ENCODE peak calls at places on chromosomes 2 and 18, in five cellular contexts. U is mesothelial cell of epicardium, Z is fibroblast of mammary gland, V is bronchial epithelial cell, T is WTC11. B is an unnamed sample.

GRCh38 chr2:65420712-65421431 is 11.5 kb downstream of the SPRED2 start:
- DNase-seq in U (no peak), Z (peak), V (no peak), T (no peak), B (no peak)

GRCh38 chr18:45920367-45920766 is 46.8 kb downstream of the EPG5 start:
- DNase-seq in Z (peak), V (peak), U (no peak), T (no peak), B (no peak)

GRCh38 chr2:215746507-215747243 is 266.7 kb downstream of the MREG start:
- DNase-seq in Z (no peak), U (no peak), T (no peak), V (peak), B (no peak)

GRCh38 chr2:201929627-201930026 is 104.0 kb upstream of the FZD7 start:
- DNase-seq in T (no peak), V (no peak), Z (no peak), U (no peak), B (no peak)

GRCh38 chr2:220455389-220455788 is 828.0 kb downstream of the SLC4A3 start:
- DNase-seq in T (no peak), Z (no peak), V (peak), U (no peak), B (no peak)

GRCh38 chr18:76491801-76492668 is 3.0 kb downstream of the ZNF516 start:
- DNase-seq in U (no peak), V (no peak), T (peak), Z (peak), B (peak)

GRCh38 chr2:166334800-166335199 is 40.9 kb downstream of the SCN9A start:
- DNase-seq in T (no peak), V (no peak), Z (no peak), U (no peak), B (no peak)

GRCh38 chr18:9242987-9243386 is 91.6 kb upstream of the TWSG1 start:
- DNase-seq in U (no peak), Z (no peak), T (no peak), V (no peak), B (no peak)

GRCh38 chr2:54454548-54454921 is 1.6 kb upstream of the SPTBN1 start:
- DNase-seq in T (no peak), U (no peak), Z (no peak), V (no peak), B (no peak)

GRCh38 chr2:168079236-168079635 is 168.2 kb downstream of the STK39 start:
- DNase-seq in T (no peak), Z (no peak), V (no peak), U (no peak), B (no peak)

GRCh38 chr2:158967731-158968395 is 577 bp upstream of the TANC1 start:
- DNase-seq in V (no peak), U (peak), Z (peak), T (peak), B (peak)

GRCh38 chr2:61247204-61247812 is 85.3 kb downstream of the C2orf74 start:
- DNase-seq in T (no peak), Z (peak), U (no peak), V (peak), B (no peak)

GRCh38 chr2:235270951-235271350 is 222.9 kb upstream of the AGAP1 start:
- DNase-seq in T (no peak), V (peak), U (no peak), Z (peak), B (no peak)

GRCh38 chr2:233098615-233099014 is 38.5 kb downstream of the INPP5D start:
- DNase-seq in V (no peak), Z (peak), T (peak), U (no peak), B (peak)

GRCh38 chr18:75223687-75224347 is 13.2 kb downstream of the TSHZ1 start:
- DNase-seq in T (no peak), U (no peak), V (no peak), Z (peak), B (no peak)

GRCh38 chr18:32770651-32771168 is 2.1 kb downstream of the KLHL14 start:
- DNase-seq in Z (no peak), T (peak), V (no peak), U (no peak), B (peak)

GRCh38 chr2:176004925-176005324 is 2.9 kb upstream of the LNPK start:
- DNase-seq in T (no peak), Z (no peak), U (no peak), V (no peak), B (no peak)

GRCh38 chr18:40534748-40535147 is 1420.3 kb upstream of the PIK3C3 start:
- DNase-seq in U (no peak), T (no peak), Z (peak), V (peak), B (no peak)

GRCh38 chr2:150485114-150485870 is 2.2 kb downstream of the RND3 start:
- DNase-seq in U (peak), V (peak), T (peak), Z (peak), B (peak)

GRCh38 chr2:229089806-229090205 is 181.3 kb downstream of the PID1 start:
- DNase-seq in T (no peak), V (no peak), U (no peak), Z (peak), B (no peak)

GRCh38 chr2:230821261-230821990 is 43.3 kb upstream of the ITM2C start:
- DNase-seq in U (no peak), Z (no peak), T (no peak), V (no peak), B (no peak)

GRCh38 chr18:58942486-58942885 is 77.8 kb downstream of the ZNF532 start:
- DNase-seq in T (no peak), Z (no peak), V (no peak), U (no peak), B (no peak)

GRCh38 chr2:223815884-223816570 is 21.4 kb downstream of the AP1S3 start:
- DNase-seq in U (no peak), V (peak), Z (peak), T (no peak), B (no peak)

GRCh38 chr2:31075393-31075792 is 62.8 kb downstream of the GALNT14 start:
- DNase-seq in U (no peak), Z (no peak), V (no peak), T (no peak), B (no peak)

GRCh38 chr2:54728669-54729120 is 5.2 kb downstream of the EML6 start:
- DNase-seq in Z (peak), U (no peak), T (no peak), V (peak), B (no peak)

GRCh38 chr18:8803063-8803795 is 97.9 kb downstream of the MTCL1 start:
- DNase-seq in Z (no peak), U (no peak), V (no peak), T (no peak), B (no peak)

GRCh38 chr2:102064679-102065674 is 73.2 kb downstream of the IL1R2 start:
- DNase-seq in T (no peak), Z (peak), V (no peak), U (no peak), B (no peak)

GRCh38 chr18:61551586-61551985 is 218.4 kb downstream of the CDH20 start:
- DNase-seq in T (no peak), U (no peak), V (peak), Z (peak), B (peak)

GRCh38 chr2:160652236-160652635 is 158.6 kb upstream of the RBMS1 start:
- DNase-seq in U (no peak), Z (peak), T (no peak), V (peak), B (no peak)

GRCh38 chr2:98643496-98644100 is 35.2 kb downstream of the UNC50 start:
- DNase-seq in U (no peak), T (no peak), V (no peak), Z (no peak), B (no peak)

GRCh38 chr2:162103443-162104009 is 29.5 kb upstream of the DPP4 start:
- DNase-seq in Z (peak), U (no peak), T (no peak), V (no peak), B (no peak)

GRCh38 chr2:62201307-62201706 is 5.4 kb downstream of the B3GNT2 start:
- DNase-seq in Z (peak), U (no peak), V (no peak), T (no peak), B (no peak)

GRCh38 chr2:24423095-24423494 is 62.8 kb upstream of the ITSN2 start:
- DNase-seq in U (no peak), V (no peak), T (no peak), Z (no peak), B (no peak)

GRCh38 chr2:12719400-12720104 is 2.8 kb downstream of the TRIB2 start:
- DNase-seq in V (peak), Z (peak), U (no peak), T (no peak), B (no peak)
- TF ChIP-seq CTCF in V (no peak), Z (no peak), U (no peak), T (no peak), B (no peak)

GRCh38 chr18:54946149-54946581 is 13.1 kb downstream of the CCDC68 start:
- DNase-seq in V (peak), U (no peak), T (no peak), Z (no peak), B (no peak)

GRCh38 chr18:54948350-54948837 is 10.9 kb downstream of the CCDC68 start:
- DNase-seq in Z (no peak), V (no peak), U (no peak), T (no peak), B (no peak)

GRCh38 chr18:54947115-54947514 is 12.1 kb downstream of the CCDC68 start:
- DNase-seq in T (no peak), V (no peak), U (no peak), Z (no peak), B (no peak)

GRCh38 chr18:54949588-54949987 is 9.7 kb downstream of the CCDC68 start:
- DNase-seq in V (no peak), U (no peak), Z (no peak), T (no peak), B (no peak)

GRCh38 chr18:54950221-54950620 is 9.0 kb downstream of the CCDC68 start:
- DNase-seq in Z (no peak), V (peak), U (no peak), T (no peak), B (no peak)
- TF ChIP-seq CTCF in Z (no peak), V (peak), U (no peak), T (no peak), B (no peak)

GRCh38 chr2:26946841-26947784 is 23.3 kb upstream of the MAPRE3 start:
- DNase-seq in V (no peak), T (no peak), Z (peak), U (no peak), B (no peak)
- TF ChIP-seq CTCF in V (no peak), T (no peak), Z (no peak), U (no peak), B (no peak)

GRCh38 chr2:212099658-212100057 is 438.9 kb downstream of the ERBB4 start:
- DNase-seq in U (no peak), Z (no peak), V (no peak), T (no peak), B (no peak)
- TF ChIP-seq CTCF in U (no peak), Z (no peak), V (no peak), T (no peak), B (no peak)

GRCh38 chr2:78832481-78832880 is 193.0 kb upstream of the REG3G start:
- DNase-seq in T (no peak), U (no peak), Z (no peak), V (no peak), B (no peak)
- TF ChIP-seq CTCF in T (no peak), U (no peak), Z (no peak), V (no peak), B (no peak)

DNA sequence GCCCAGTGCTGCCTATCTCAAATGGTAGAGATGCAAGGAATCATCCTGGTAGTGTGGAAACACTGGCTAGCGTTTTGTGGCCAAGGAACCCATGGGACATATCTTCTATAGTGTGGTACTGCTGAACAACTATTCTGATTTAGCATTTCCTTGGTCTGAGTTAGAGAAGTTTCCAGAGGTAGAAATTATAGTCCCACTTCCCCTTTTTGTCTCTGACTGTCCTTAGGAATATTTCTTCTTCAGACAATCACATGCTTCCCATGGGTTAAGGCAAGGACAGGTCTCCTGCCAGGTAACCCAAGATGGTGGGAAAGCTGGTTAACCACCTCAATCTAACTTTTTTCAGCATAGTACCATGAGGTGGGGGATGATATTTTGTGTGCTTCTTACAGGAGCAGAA is 729.5 kb upstream of the LRRTM4 start:
- DNase-seq in V (no peak), Z (no peak), T (no peak), U (no peak), B (no peak)
- TF ChIP-seq CTCF in V (no peak), Z (no peak), T (no peak), U (no peak), B (no peak)

DNA sequence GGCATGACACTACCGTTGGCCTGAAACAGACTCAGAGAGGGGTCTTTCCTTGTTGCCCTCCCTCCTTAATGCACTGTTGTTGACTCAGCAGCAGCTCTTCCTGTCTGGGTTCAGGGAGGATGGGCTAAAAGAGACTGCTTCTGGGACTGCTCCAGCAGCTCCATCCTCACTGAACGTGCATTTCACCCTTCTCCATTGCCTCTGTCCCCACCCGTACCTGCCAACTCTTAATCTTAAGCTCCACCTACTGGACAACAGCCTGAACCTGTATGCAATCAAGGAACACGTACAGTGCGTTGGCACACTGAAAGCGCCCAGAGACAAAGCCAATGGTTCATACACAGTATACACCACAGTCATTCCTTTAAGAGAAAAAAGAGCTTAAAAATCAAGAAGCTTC is 230.8 kb upstream of the RAB6C start:
- DNase-seq in U (no peak), Z (no peak), V (peak), T (no peak), B (no peak)
- TF ChIP-seq CTCF in U (no peak), Z (no peak), V (peak), T (no peak), B (peak)

GRCh38 chr2:236309669-236310029 is 45.4 kb upstream of the ASB18 start:
- DNase-seq in U (no peak), V (peak), T (peak), Z (peak), B (peak)
- TF ChIP-seq CTCF in U (peak), V (peak), T (peak), Z (peak), B (peak)

B was measured in neural crest cell.